ENCODE peak calls at places on chromosomes 4 and X, in six cellular contexts. One of them, this sample, is unnamed.

GRCh38 chrX:53223955-53224859 is 800 bp downstream of the KDM5C start:
- ATAC-seq in HCT116: peak; percentile 61
- ATAC-seq in HepG2: peak; percentile 19
- ATAC-seq in upper lobe of left lung: no peak
- ATAC-seq in K562: peak; percentile 38
- ATAC-seq in GM12878: peak; percentile 23
- ATAC-seq in this sample: no peak

GRCh38 chr4:150126880-150127236 is 48.6 kb downstream of the DCLK2 start:
- ATAC-seq in HCT116: no peak
- ATAC-seq in HepG2: no peak
- ATAC-seq in upper lobe of left lung: no peak
- ATAC-seq in K562: no peak
- ATAC-seq in GM12878: peak; percentile 64
- ATAC-seq in this sample: no peak

GRCh38 chr4:66555301-66555700 is 885.0 kb upstream of the EPHA5 start:
- ATAC-seq in HCT116: no peak
- ATAC-seq in HepG2: no peak
- ATAC-seq in upper lobe of left lung: no peak
- ATAC-seq in K562: no peak
- ATAC-seq in GM12878: no peak
- ATAC-seq in this sample: no peak

GRCh38 chr4:53541577-53542206 is 49.6 kb downstream of the LNX1 start:
- ATAC-seq in HCT116: no peak
- ATAC-seq in HepG2: no peak
- ATAC-seq in upper lobe of left lung: no peak
- ATAC-seq in K562: no peak
- ATAC-seq in GM12878: peak; percentile 61
- ATAC-seq in this sample: peak; percentile 79

GRCh38 chr4:33425916-33426315 is 2705.7 kb downstream of the PCDH7 start:
- ATAC-seq in HCT116: no peak
- ATAC-seq in HepG2: no peak
- ATAC-seq in upper lobe of left lung: no peak
- ATAC-seq in K562: no peak
- ATAC-seq in GM12878: no peak
- ATAC-seq in this sample: no peak

GRCh38 chr4:26267087-26267486 is 53.7 kb upstream of the RBPJ start:
- ATAC-seq in HCT116: no peak
- ATAC-seq in HepG2: no peak
- ATAC-seq in upper lobe of left lung: no peak
- ATAC-seq in K562: no peak
- ATAC-seq in GM12878: no peak
- ATAC-seq in this sample: peak; percentile 96

GRCh38 chr4:11765849-11766453 is 337.3 kb upstream of the HS3ST1 start:
- ATAC-seq in HCT116: peak; percentile 89
- ATAC-seq in HepG2: peak; percentile 67
- ATAC-seq in upper lobe of left lung: no peak
- ATAC-seq in K562: no peak
- ATAC-seq in GM12878: peak; percentile 76
- ATAC-seq in this sample: no peak

GRCh38 chr4:143564472-143564871 is 51.0 kb downstream of the SMARCA5 start:
- ATAC-seq in HCT116: no peak
- ATAC-seq in HepG2: no peak
- ATAC-seq in upper lobe of left lung: no peak
- ATAC-seq in K562: no peak
- ATAC-seq in GM12878: no peak
- ATAC-seq in this sample: no peak

GRCh38 chr4:168139336-168139735 is 47.0 kb downstream of the ANXA10 start:
- ATAC-seq in HCT116: no peak
- ATAC-seq in HepG2: no peak
- ATAC-seq in upper lobe of left lung: no peak
- ATAC-seq in K562: no peak
- ATAC-seq in GM12878: no peak
- ATAC-seq in this sample: no peak

DNA sequence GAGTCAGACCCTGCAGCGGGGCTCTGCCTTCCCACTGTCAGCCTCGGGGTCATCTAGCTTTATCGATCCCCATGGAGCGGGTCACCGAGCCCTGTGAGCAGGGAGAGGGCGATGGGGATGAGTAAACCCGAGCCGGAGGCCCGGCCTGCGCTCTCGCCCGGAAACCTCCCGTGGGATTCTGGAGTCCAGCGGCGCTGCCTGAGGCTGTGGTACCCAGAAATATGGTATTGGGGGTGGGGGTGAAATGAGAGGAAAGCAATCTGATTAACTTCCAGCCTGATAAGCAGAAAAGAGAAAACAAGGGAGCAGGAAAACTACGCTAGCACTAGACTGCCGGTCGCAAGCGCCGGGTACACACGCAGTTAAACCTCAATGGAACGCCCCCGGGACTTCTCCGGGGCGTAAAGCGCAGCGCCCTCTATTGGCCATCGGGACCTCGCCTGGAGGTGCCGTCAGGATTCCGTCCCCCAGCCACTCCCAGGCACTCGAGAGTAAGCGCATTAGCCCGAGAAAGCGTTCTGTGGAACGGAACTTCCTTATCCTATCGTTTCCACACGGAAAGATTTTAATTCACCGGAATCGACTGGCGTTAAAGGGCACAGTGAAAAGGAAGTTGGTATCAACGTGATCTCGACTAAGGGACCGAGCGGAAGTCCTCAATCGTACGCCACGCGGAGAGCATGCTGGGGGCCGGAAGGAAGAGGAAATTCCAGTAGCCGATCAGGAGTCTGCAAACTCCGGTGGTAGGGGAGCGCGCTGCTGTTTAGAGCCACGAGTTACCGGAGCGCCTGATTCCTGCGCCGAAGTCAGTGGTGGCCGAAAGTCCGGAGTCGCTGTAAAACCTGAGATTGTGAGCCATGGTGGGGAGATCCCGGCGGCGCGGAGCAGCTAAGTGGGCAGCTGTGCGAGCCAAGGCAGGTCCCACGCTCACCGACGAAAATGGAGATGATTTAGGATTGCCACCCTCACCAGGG is at the start of gene UTP3:
- ATAC-seq in HCT116: peak; percentile 95
- ATAC-seq in HepG2: peak; percentile 95
- ATAC-seq in upper lobe of left lung: peak; percentile 99
- ATAC-seq in K562: peak; percentile 96
- ATAC-seq in GM12878: peak; percentile 93
- ATAC-seq in this sample: peak; percentile 97
- TF ChIP-seq POLR2A in HCT116: peak; percentile 80
- TF ChIP-seq POLR2A in HepG2: peak; percentile 83
- TF ChIP-seq POLR2A in upper lobe of left lung: peak; percentile 57
- TF ChIP-seq POLR2A in K562: peak; percentile 95
- TF ChIP-seq POLR2A in GM12878: peak; percentile 89
- TF ChIP-seq POLR2A in this sample: peak; percentile 66

GRCh38 chr4:139208404-139208945 is 31.5 kb upstream of the ELF2 start:
- ATAC-seq in HCT116: no peak
- ATAC-seq in HepG2: peak; percentile 22
- ATAC-seq in upper lobe of left lung: peak; percentile 75
- ATAC-seq in K562: peak; percentile 42
- ATAC-seq in GM12878: peak; percentile 71
- ATAC-seq in this sample: peak; percentile 89

GRCh38 chr4:139219450-139220055 is 42.5 kb upstream of the ELF2 start:
- ATAC-seq in HCT116: no peak
- ATAC-seq in HepG2: no peak
- ATAC-seq in upper lobe of left lung: no peak
- ATAC-seq in K562: no peak
- ATAC-seq in GM12878: no peak
- ATAC-seq in this sample: no peak

GRCh38 chr4:139210486-139210885 is 33.5 kb upstream of the ELF2 start:
- ATAC-seq in HCT116: no peak
- ATAC-seq in HepG2: no peak
- ATAC-seq in upper lobe of left lung: no peak
- ATAC-seq in K562: no peak
- ATAC-seq in GM12878: no peak
- ATAC-seq in this sample: no peak

GRCh38 chr4:139209470-139210063 is 32.5 kb upstream of the ELF2 start:
- ATAC-seq in HCT116: no peak
- ATAC-seq in HepG2: no peak
- ATAC-seq in upper lobe of left lung: no peak
- ATAC-seq in K562: no peak
- ATAC-seq in GM12878: peak; percentile 53
- ATAC-seq in this sample: no peak

GRCh38 chr4:139214039-139214534 is 37.1 kb upstream of the ELF2 start:
- ATAC-seq in HCT116: peak; percentile 36
- ATAC-seq in HepG2: peak; percentile 100
- ATAC-seq in upper lobe of left lung: peak; percentile 49
- ATAC-seq in K562: peak; percentile 96
- ATAC-seq in GM12878: peak; percentile 98
- ATAC-seq in this sample: peak; percentile 57
- TF ChIP-seq POLR2AphosphoS5 in HCT116: no peak
- TF ChIP-seq POLR2AphosphoS5 in HepG2: no peak
- TF ChIP-seq POLR2AphosphoS5 in upper lobe of left lung: no peak
- TF ChIP-seq POLR2AphosphoS5 in K562: no peak
- TF ChIP-seq POLR2AphosphoS5 in GM12878: no peak
- TF ChIP-seq POLR2AphosphoS5 in this sample: no peak

DNA sequence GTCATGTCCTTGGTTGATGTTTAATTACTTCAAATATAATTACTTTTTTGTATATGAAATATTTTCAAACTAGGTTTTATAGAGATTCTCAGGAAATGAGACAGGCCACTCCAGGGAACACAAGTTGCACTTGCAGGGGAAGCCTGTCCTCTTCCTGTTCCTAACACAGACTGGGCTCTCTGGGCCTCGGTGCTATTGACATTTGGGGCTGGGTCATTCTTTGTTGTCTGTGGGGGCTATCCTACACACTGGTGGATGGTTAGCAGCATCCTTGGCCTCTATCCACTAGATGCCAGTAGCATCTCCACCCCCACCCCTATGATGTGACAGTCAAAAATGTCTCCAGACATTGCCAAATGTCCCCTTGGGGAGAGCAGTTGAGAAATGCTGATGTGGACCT is 49.3 kb upstream of the MAP3K15 start:
- ATAC-seq in HCT116: no peak
- ATAC-seq in HepG2: no peak
- ATAC-seq in upper lobe of left lung: no peak
- ATAC-seq in K562: no peak
- ATAC-seq in GM12878: no peak
- ATAC-seq in this sample: no peak
- TF ChIP-seq POLR2A in HCT116: no peak
- TF ChIP-seq POLR2A in HepG2: no peak
- TF ChIP-seq POLR2A in upper lobe of left lung: no peak
- TF ChIP-seq POLR2A in K562: no peak
- TF ChIP-seq POLR2A in GM12878: no peak
- TF ChIP-seq POLR2A in this sample: no peak

GRCh38 chr4:42519803-42520417 is 122.6 kb downstream of the SHISA3 start:
- ATAC-seq in HCT116: peak; percentile 86
- ATAC-seq in HepG2: peak; percentile 76
- ATAC-seq in upper lobe of left lung: no peak
- ATAC-seq in K562: peak; percentile 85
- ATAC-seq in GM12878: peak; percentile 88
- ATAC-seq in this sample: no peak

GRCh38 chr4:42513748-42514490 is 116.6 kb downstream of the SHISA3 start:
- ATAC-seq in HCT116: no peak
- ATAC-seq in HepG2: no peak
- ATAC-seq in upper lobe of left lung: no peak
- ATAC-seq in K562: no peak
- ATAC-seq in GM12878: no peak
- ATAC-seq in this sample: no peak

GRCh38 chr4:42512226-42512625 is 114.9 kb downstream of the SHISA3 start:
- ATAC-seq in HCT116: no peak
- ATAC-seq in HepG2: no peak
- ATAC-seq in upper lobe of left lung: no peak
- ATAC-seq in K562: no peak
- ATAC-seq in GM12878: no peak
- ATAC-seq in this sample: no peak

GRCh38 chr4:42515156-42515884 is 118.0 kb downstream of the SHISA3 start:
- ATAC-seq in HCT116: no peak
- ATAC-seq in HepG2: no peak
- ATAC-seq in upper lobe of left lung: no peak
- ATAC-seq in K562: no peak
- ATAC-seq in GM12878: peak; percentile 30
- ATAC-seq in this sample: no peak
- TF ChIP-seq POLR2AphosphoS5 in HCT116: no peak
- TF ChIP-seq POLR2AphosphoS5 in HepG2: no peak
- TF ChIP-seq POLR2AphosphoS5 in upper lobe of left lung: no peak
- TF ChIP-seq POLR2AphosphoS5 in K562: no peak
- TF ChIP-seq POLR2AphosphoS5 in GM12878: no peak
- TF ChIP-seq POLR2AphosphoS5 in this sample: no peak

GRCh38 chr4:56976878-56977320 is 507 bp downstream of the NOA1 start:
- ATAC-seq in HCT116: peak; percentile 70
- ATAC-seq in HepG2: peak; percentile 85
- ATAC-seq in upper lobe of left lung: peak; percentile 81
- ATAC-seq in K562: peak; percentile 61
- ATAC-seq in GM12878: peak; percentile 58
- ATAC-seq in this sample: peak; percentile 32

GRCh38 chr4:56979674-56980073 is 978 bp downstream of the POLR2B start:
- ATAC-seq in HCT116: no peak
- ATAC-seq in HepG2: no peak
- ATAC-seq in upper lobe of left lung: no peak
- ATAC-seq in K562: peak; percentile 45
- ATAC-seq in GM12878: peak; percentile 14
- ATAC-seq in this sample: no peak

GRCh38 chr4:56976283-56976877 is 1.0 kb downstream of the NOA1 start:
- ATAC-seq in HCT116: peak; percentile 2
- ATAC-seq in HepG2: peak; percentile 34
- ATAC-seq in upper lobe of left lung: no peak
- ATAC-seq in K562: peak; percentile 17
- ATAC-seq in GM12878: peak; percentile 1
- ATAC-seq in this sample: no peak

GRCh38 chr4:56977321-56978012 is at the start of gene NOA1:
- ATAC-seq in HCT116: peak; percentile 78
- ATAC-seq in HepG2: peak; percentile 81
- ATAC-seq in upper lobe of left lung: peak; percentile 94
- ATAC-seq in K562: peak; percentile 78
- ATAC-seq in GM12878: peak; percentile 87
- ATAC-seq in this sample: peak; percentile 94

GRCh38 chr4:56978750-56979303 is at the start of gene POLR2B:
- ATAC-seq in HCT116: peak; percentile 62
- ATAC-seq in HepG2: peak; percentile 62
- ATAC-seq in upper lobe of left lung: peak; percentile 95
- ATAC-seq in K562: peak; percentile 77
- ATAC-seq in GM12878: peak; percentile 67
- ATAC-seq in this sample: peak; percentile 82
- TF ChIP-seq POLR2A in HCT116: peak; percentile 91
- TF ChIP-seq POLR2A in HepG2: peak; percentile 84
- TF ChIP-seq POLR2A in upper lobe of left lung: peak; percentile 78
- TF ChIP-seq POLR2A in K562: peak; percentile 93
- TF ChIP-seq POLR2A in GM12878: peak; percentile 81
- TF ChIP-seq POLR2A in this sample: peak; percentile 47

GRCh38 chr4:86184216-86184915 is 175.5 kb downstream of the MAPK10 start:
- ATAC-seq in HCT116: no peak
- ATAC-seq in HepG2: no peak
- ATAC-seq in upper lobe of left lung: no peak
- ATAC-seq in K562: no peak
- ATAC-seq in GM12878: no peak
- ATAC-seq in this sample: no peak
- TF ChIP-seq POLR2AphosphoS5 in HCT116: no peak
- TF ChIP-seq POLR2AphosphoS5 in HepG2: no peak
- TF ChIP-seq POLR2AphosphoS5 in upper lobe of left lung: no peak
- TF ChIP-seq POLR2AphosphoS5 in K562: no peak
- TF ChIP-seq POLR2AphosphoS5 in GM12878: no peak
- TF ChIP-seq POLR2AphosphoS5 in this sample: no peak